ENCODE peak calls at places on chromosomes 11 and 22, in four cellular contexts. One of them, this sample, is unnamed.

GRCh38 chr22:46734830-46735453 is 3.1 kb downstream of the CERK start:
- DNase-seq in cardiac fibroblast: no peak
- DNase-seq in left ventricle myocardium inferior: no peak
- DNase-seq in heart right ventricle: no peak
- DNase-seq in this sample: no peak

GRCh38 chr22:21766933-21767462 is 31.4 kb upstream of the YPEL1 start:
- DNase-seq in left ventricle myocardium inferior: no peak
- DNase-seq in heart right ventricle: no peak
- DNase-seq in cardiac fibroblast: no peak
- DNase-seq in this sample: no peak

GRCh38 chr11:64226507-64227051 is 505 bp downstream of the NUDT22 start:
- DNase-seq in left ventricle myocardium inferior: peak; percentile 60
- DNase-seq in heart right ventricle: peak; percentile 60
- DNase-seq in cardiac fibroblast: no peak
- DNase-seq in this sample: no peak

GRCh38 chr22:50101870-50102565 is 12.2 kb downstream of the MOV10L1 start:
- DNase-seq in left ventricle myocardium inferior: no peak
- DNase-seq in cardiac fibroblast: no peak
- DNase-seq in heart right ventricle: no peak
- DNase-seq in this sample: no peak

GRCh38 chr11:117295438-117296137 is 4.4 kb downstream of the BACE1-AS start:
- DNase-seq in cardiac fibroblast: no peak
- DNase-seq in left ventricle myocardium inferior: no peak
- DNase-seq in heart right ventricle: no peak
- DNase-seq in this sample: no peak

GRCh38 chr11:117839234-117839882 is 14.8 kb upstream of the FXYD2 start:
- DNase-seq in heart right ventricle: peak; percentile 2
- DNase-seq in cardiac fibroblast: no peak
- DNase-seq in left ventricle myocardium inferior: no peak
- DNase-seq in this sample: no peak

GRCh38 chr11:13503393-13503792 is 7.6 kb upstream of the PTH start:
- DNase-seq in left ventricle myocardium inferior: no peak
- DNase-seq in cardiac fibroblast: no peak
- DNase-seq in heart right ventricle: no peak
- DNase-seq in this sample: no peak

GRCh38 chr11:116970485-116971292 is 127.5 kb downstream of the SIK3 start:
- DNase-seq in left ventricle myocardium inferior: no peak
- DNase-seq in cardiac fibroblast: no peak
- DNase-seq in heart right ventricle: no peak
- DNase-seq in this sample: peak; percentile 43

GRCh38 chr11:93518081-93518480 is 25.1 kb downstream of the SMCO4 start:
- DNase-seq in heart right ventricle: no peak
- DNase-seq in left ventricle myocardium inferior: no peak
- DNase-seq in cardiac fibroblast: no peak
- DNase-seq in this sample: no peak

GRCh38 chr11:113313601-113314000 is 782 bp upstream of the TTC12 start:
- DNase-seq in cardiac fibroblast: no peak
- DNase-seq in heart right ventricle: no peak
- DNase-seq in left ventricle myocardium inferior: no peak
- DNase-seq in this sample: peak; percentile 24

GRCh38 chr11:111565111-111565720 is 24.7 kb downstream of the LAYN start:
- DNase-seq in left ventricle myocardium inferior: peak; percentile 26
- DNase-seq in cardiac fibroblast: peak; percentile 84
- DNase-seq in heart right ventricle: peak; percentile 79
- DNase-seq in this sample: peak; percentile 78

GRCh38 chr11:65491614-65492386 is 7.0 kb upstream of the MALAT1 start:
- DNase-seq in cardiac fibroblast: peak; percentile 94
- DNase-seq in left ventricle myocardium inferior: peak; percentile 79
- DNase-seq in heart right ventricle: peak; percentile 81
- DNase-seq in this sample: peak; percentile 99

GRCh38 chr11:36339899-36340298 is 43.8 kb downstream of the PRR5L start:
- DNase-seq in cardiac fibroblast: no peak
- DNase-seq in left ventricle myocardium inferior: no peak
- DNase-seq in heart right ventricle: no peak
- DNase-seq in this sample: no peak

GRCh38 chr22:30869996-30870395 is 98.6 kb downstream of the MORC2 start:
- DNase-seq in left ventricle myocardium inferior: no peak
- DNase-seq in cardiac fibroblast: no peak
- DNase-seq in heart right ventricle: no peak
- DNase-seq in this sample: no peak

GRCh38 chr11:66286699-66287098 is 2.2 kb downstream of the YIF1A start:
- DNase-seq in cardiac fibroblast: no peak
- DNase-seq in heart right ventricle: no peak
- DNase-seq in left ventricle myocardium inferior: no peak
- DNase-seq in this sample: no peak

GRCh38 chr11:78798567-78799170 is 224.0 kb upstream of the NARS2 start:
- DNase-seq in heart right ventricle: peak; percentile 76
- DNase-seq in cardiac fibroblast: peak; percentile 79
- DNase-seq in left ventricle myocardium inferior: peak; percentile 72
- DNase-seq in this sample: peak; percentile 81

GRCh38 chr11:83159901-83160865 is 3.3 kb downstream of the PCF11 start:
- DNase-seq in left ventricle myocardium inferior: no peak
- DNase-seq in heart right ventricle: no peak
- DNase-seq in cardiac fibroblast: peak; percentile 46
- DNase-seq in this sample: peak; percentile 66

GRCh38 chr22:42074153-42074750 is at the start of gene PHETA2:
- DNase-seq in left ventricle myocardium inferior: peak; percentile 57
- DNase-seq in heart right ventricle: no peak
- DNase-seq in cardiac fibroblast: peak; percentile 60
- DNase-seq in this sample: peak; percentile 34

GRCh38 chr22:35324067-35324466 is 24.4 kb downstream of the TOM1 start:
- DNase-seq in heart right ventricle: no peak
- DNase-seq in cardiac fibroblast: no peak
- DNase-seq in left ventricle myocardium inferior: no peak
- DNase-seq in this sample: no peak

GRCh38 chr22:31929126-31929928 is 15.0 kb upstream of the YWHAH start:
- DNase-seq in left ventricle myocardium inferior: peak; percentile 51
- DNase-seq in cardiac fibroblast: no peak
- DNase-seq in heart right ventricle: peak; percentile 41
- DNase-seq in this sample: no peak

GRCh38 chr11:110710520-110711381 is 1.5 kb downstream of the ARHGAP20 start:
- DNase-seq in left ventricle myocardium inferior: peak; percentile 23
- DNase-seq in heart right ventricle: peak; percentile 22
- DNase-seq in cardiac fibroblast: peak; percentile 38
- DNase-seq in this sample: peak; percentile 26

GRCh38 chr11:120863359-120863758 is 160.5 kb upstream of the TBCEL start:
- DNase-seq in cardiac fibroblast: no peak
- DNase-seq in heart right ventricle: no peak
- DNase-seq in left ventricle myocardium inferior: no peak
- DNase-seq in this sample: peak; percentile 50

GRCh38 chr11:75500742-75501141 is 25.0 kb downstream of the GDPD5 start:
- DNase-seq in cardiac fibroblast: no peak
- DNase-seq in left ventricle myocardium inferior: no peak
- DNase-seq in heart right ventricle: no peak
- DNase-seq in this sample: no peak

GRCh38 chr11:75498556-75499255 is 27.0 kb downstream of the GDPD5 start:
- DNase-seq in left ventricle myocardium inferior: no peak
- DNase-seq in heart right ventricle: no peak
- DNase-seq in cardiac fibroblast: peak; percentile 31
- DNase-seq in this sample: peak; percentile 32

GRCh38 chr11:75497788-75498404 is 27.8 kb downstream of the GDPD5 start:
- DNase-seq in cardiac fibroblast: no peak
- DNase-seq in heart right ventricle: no peak
- DNase-seq in left ventricle myocardium inferior: no peak
- DNase-seq in this sample: peak; percentile 22

GRCh38 chr11:75502138-75502537 is 23.6 kb downstream of the GDPD5 start:
- DNase-seq in left ventricle myocardium inferior: no peak
- DNase-seq in cardiac fibroblast: no peak
- DNase-seq in heart right ventricle: no peak
- DNase-seq in this sample: no peak

GRCh38 chr11:75499423-75500305 is 26.1 kb downstream of the GDPD5 start:
- DNase-seq in cardiac fibroblast: peak; percentile 96
- DNase-seq in heart right ventricle: no peak
- DNase-seq in left ventricle myocardium inferior: peak; percentile 38
- DNase-seq in this sample: peak; percentile 98
- H3K4me3 ChIP-seq in cardiac fibroblast: no peak overlapping the region
- H3K4me3 ChIP-seq in heart right ventricle: no peak overlapping the region
- H3K4me3 ChIP-seq in left ventricle myocardium inferior: no peak overlapping the region
- H3K4me3 ChIP-seq in this sample: no peak overlapping the region

GRCh38 chr22:37676691-37677627 is 1.5 kb downstream of the LGALS1 start:
- DNase-seq in left ventricle myocardium inferior: peak; percentile 84
- DNase-seq in heart right ventricle: peak; percentile 89
- DNase-seq in cardiac fibroblast: peak; percentile 97
- DNase-seq in this sample: peak; percentile 97

GRCh38 chr22:37678372-37678771 is 2.9 kb downstream of the LGALS1 start:
- DNase-seq in left ventricle myocardium inferior: no peak
- DNase-seq in heart right ventricle: no peak
- DNase-seq in cardiac fibroblast: no peak
- DNase-seq in this sample: no peak

GRCh38 chr22:37674248-37674647 is 1.2 kb upstream of the LGALS1 start:
- DNase-seq in cardiac fibroblast: no peak
- DNase-seq in heart right ventricle: no peak
- DNase-seq in left ventricle myocardium inferior: no peak
- DNase-seq in this sample: no peak

GRCh38 chr22:37674951-37675929 is at the start of gene LGALS1:
- DNase-seq in cardiac fibroblast: peak; percentile 99
- DNase-seq in heart right ventricle: peak; percentile 99
- DNase-seq in left ventricle myocardium inferior: peak; percentile 98
- DNase-seq in this sample: peak; percentile 97

DNA sequence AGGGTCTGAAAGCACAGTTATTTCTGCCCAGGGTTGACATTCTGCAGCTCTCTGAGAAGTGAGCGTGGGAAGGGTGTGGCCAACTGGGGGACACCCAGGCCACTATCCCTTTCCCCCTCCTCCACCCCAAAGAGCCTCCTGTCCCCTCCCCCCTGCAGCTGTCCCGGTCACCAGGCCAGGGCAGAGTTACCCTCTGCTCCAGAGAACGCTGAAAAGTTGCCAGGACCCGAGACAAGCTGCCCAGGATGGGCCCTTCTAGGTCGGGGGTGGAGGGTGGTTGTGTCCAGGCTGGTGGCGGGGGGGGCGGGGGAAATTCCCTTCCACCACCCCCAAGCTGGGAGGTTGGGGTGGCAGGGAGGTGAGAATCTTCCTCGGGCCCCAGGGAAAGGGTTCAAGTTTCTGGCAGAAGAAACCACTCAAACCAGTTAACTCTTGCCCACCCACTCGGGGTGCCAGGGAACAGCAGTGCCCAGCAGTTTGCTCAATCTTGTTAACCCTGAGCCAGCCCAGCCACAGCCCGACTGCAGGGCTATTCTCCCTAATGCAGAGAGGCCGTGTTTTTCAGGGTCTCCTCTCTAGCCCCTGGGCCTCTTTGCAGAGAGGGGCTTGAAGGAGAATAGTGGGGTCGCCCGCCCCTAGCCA is 615 bp downstream of the LGALS1 start:
- DNase-seq in left ventricle myocardium inferior: peak; percentile 68
- DNase-seq in heart right ventricle: peak; percentile 70
- DNase-seq in cardiac fibroblast: peak; percentile 49
- DNase-seq in this sample: peak; percentile 37
- H3K4me3 ChIP-seq in left ventricle myocardium inferior: peak overlapping the region; percentile 78
- H3K4me3 ChIP-seq in heart right ventricle: peak overlapping the region; percentile 51
- H3K4me3 ChIP-seq in cardiac fibroblast: peak overlapping the region; percentile 78
- H3K4me3 ChIP-seq in this sample: peak overlapping the region; percentile 99

GRCh38 chr11:132072880-132073213 is 702.4 kb downstream of the NTM start:
- DNase-seq in heart right ventricle: no peak
- DNase-seq in left ventricle myocardium inferior: no peak
- DNase-seq in cardiac fibroblast: no peak
- DNase-seq in this sample: peak; percentile 49
- H3K4me3 ChIP-seq in heart right ventricle: no peak overlapping the region
- H3K4me3 ChIP-seq in left ventricle myocardium inferior: no peak overlapping the region
- H3K4me3 ChIP-seq in cardiac fibroblast: no peak overlapping the region
- H3K4me3 ChIP-seq in this sample: no peak overlapping the region

DNA sequence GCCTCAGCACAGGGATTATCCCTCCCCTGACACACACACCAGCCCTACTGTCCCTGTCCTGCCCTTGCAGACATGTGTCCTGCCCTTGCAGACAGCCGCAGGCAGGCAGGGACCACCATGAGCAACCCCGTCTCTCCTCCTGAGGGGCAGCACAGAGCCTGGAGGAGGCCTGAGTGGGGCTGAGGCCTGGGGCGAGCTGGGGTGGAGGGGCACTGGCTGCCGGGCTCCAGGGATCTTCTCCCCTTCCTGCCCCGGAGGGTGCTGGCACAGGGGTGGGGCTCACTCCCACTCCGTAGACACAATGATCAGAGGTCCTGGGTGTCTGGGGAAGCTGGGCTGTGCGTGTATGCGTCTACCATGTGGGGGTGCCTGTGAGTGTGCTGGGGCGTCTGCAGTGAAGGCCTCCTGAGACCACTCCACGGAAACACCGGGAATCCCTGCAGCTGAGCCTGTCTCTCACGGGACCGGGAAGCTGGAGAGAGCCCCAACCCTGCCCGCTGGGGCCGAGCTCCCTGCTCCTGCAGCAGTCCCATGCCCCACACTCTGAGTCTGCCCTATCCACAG is 549 bp downstream of the TSPAN32 start:
- DNase-seq in left ventricle myocardium inferior: no peak
- DNase-seq in cardiac fibroblast: no peak
- DNase-seq in heart right ventricle: no peak
- DNase-seq in this sample: no peak
- H3K4me3 ChIP-seq in left ventricle myocardium inferior: peak overlapping the region; percentile 67
- H3K4me3 ChIP-seq in cardiac fibroblast: no peak overlapping the region
- H3K4me3 ChIP-seq in heart right ventricle: peak overlapping the region; percentile 28
- H3K4me3 ChIP-seq in this sample: no peak overlapping the region

GRCh38 chr22:40509401-40510134 is 127.0 kb downstream of the MRTFA start:
- DNase-seq in heart right ventricle: peak; percentile 78
- DNase-seq in left ventricle myocardium inferior: peak; percentile 50
- DNase-seq in cardiac fibroblast: peak; percentile 100
- DNase-seq in this sample: peak; percentile 98
- H3K4me3 ChIP-seq in heart right ventricle: no peak overlapping the region
- H3K4me3 ChIP-seq in left ventricle myocardium inferior: no peak overlapping the region
- H3K4me3 ChIP-seq in cardiac fibroblast: no peak overlapping the region
- H3K4me3 ChIP-seq in this sample: no peak overlapping the region